ENCODE peak calls at places on chromosomes 3 and 15, in four cellular contexts. One of them, this sample, is unnamed.

GRCh38 chr3:127717357-127718243 is 44.8 kb downstream of the ABTB1 start:
- DNase-seq in PC-9: no peak
- DNase-seq in prostate gland: no peak
- DNase-seq in breast epithelium: no peak
- DNase-seq in this sample: no peak

GRCh38 chr3:99768808-99769501 is 48.7 kb upstream of the CMSS1 start:
- DNase-seq in prostate gland: no peak
- DNase-seq in breast epithelium: no peak
- DNase-seq in PC-9: no peak
- DNase-seq in this sample: no peak

GRCh38 chr3:138072816-138073215 is 42.6 kb downstream of the DZIP1L start:
- DNase-seq in breast epithelium: no peak
- DNase-seq in prostate gland: no peak
- DNase-seq in PC-9: no peak
- DNase-seq in this sample: no peak

GRCh38 chr3:66812126-66812525 is 186.0 kb upstream of the KBTBD8 start:
- DNase-seq in prostate gland: no peak
- DNase-seq in breast epithelium: no peak
- DNase-seq in PC-9: no peak
- DNase-seq in this sample: peak

GRCh38 chr3:167714871-167715270 is 19.8 kb downstream of the PDCD10 start:
- DNase-seq in prostate gland: no peak
- DNase-seq in breast epithelium: no peak
- DNase-seq in PC-9: no peak
- DNase-seq in this sample: no peak

GRCh38 chr15:34927726-34928125 is 41.8 kb downstream of the AQR start:
- DNase-seq in PC-9: peak
- DNase-seq in prostate gland: no peak
- DNase-seq in breast epithelium: no peak
- DNase-seq in this sample: no peak

GRCh38 chr3:127676456-127676855 is 3.7 kb downstream of the ABTB1 start:
- DNase-seq in PC-9: no peak
- DNase-seq in prostate gland: no peak
- DNase-seq in breast epithelium: peak
- DNase-seq in this sample: no peak

GRCh38 chr3:43095370-43095769 is 10.5 kb downstream of the POMGNT2 start:
- DNase-seq in prostate gland: no peak
- DNase-seq in breast epithelium: no peak
- DNase-seq in PC-9: no peak
- DNase-seq in this sample: no peak

GRCh38 chr15:84616235-84616634 is 15.4 kb downstream of the ZSCAN2 start:
- DNase-seq in PC-9: no peak
- DNase-seq in breast epithelium: no peak
- DNase-seq in prostate gland: no peak
- DNase-seq in this sample: no peak

GRCh38 chr3:102223139-102223538 is 211.7 kb upstream of the ZPLD1 start:
- DNase-seq in PC-9: no peak
- DNase-seq in breast epithelium: no peak
- DNase-seq in prostate gland: no peak
- DNase-seq in this sample: no peak

GRCh38 chr3:168088106-168088722 is 7.5 kb downstream of the GOLIM4 start:
- DNase-seq in prostate gland: no peak
- DNase-seq in PC-9: no peak
- DNase-seq in breast epithelium: no peak
- DNase-seq in this sample: no peak

GRCh38 chr3:25962255-25962654 is 172.4 kb downstream of the OXSM start:
- DNase-seq in prostate gland: peak
- DNase-seq in breast epithelium: no peak
- DNase-seq in PC-9: peak
- DNase-seq in this sample: no peak

GRCh38 chr3:77254967-77255831 is 215.3 kb downstream of the ROBO2 start:
- DNase-seq in breast epithelium: no peak
- DNase-seq in prostate gland: peak
- DNase-seq in PC-9: no peak
- DNase-seq in this sample: peak

GRCh38 chr15:86634146-86634545 is 554.5 kb downstream of the AGBL1 start:
- DNase-seq in prostate gland: no peak
- DNase-seq in PC-9: no peak
- DNase-seq in breast epithelium: no peak
- DNase-seq in this sample: no peak

GRCh38 chr15:28880680-28881079 is 5.1 kb upstream of the APBA2 start:
- DNase-seq in breast epithelium: no peak
- DNase-seq in PC-9: no peak
- DNase-seq in prostate gland: no peak
- DNase-seq in this sample: no peak

GRCh38 chr3:58414538-58415197 is 19.0 kb downstream of the PDHB start:
- DNase-seq in prostate gland: peak
- DNase-seq in PC-9: peak
- DNase-seq in breast epithelium: no peak
- DNase-seq in this sample: peak

GRCh38 chr3:29822051-29822450 is 541.2 kb downstream of the RBMS3 start:
- DNase-seq in PC-9: no peak
- DNase-seq in breast epithelium: no peak
- DNase-seq in prostate gland: no peak
- DNase-seq in this sample: peak

GRCh38 chr15:70792171-70792573 is 28.8 kb upstream of the UACA start:
- DNase-seq in prostate gland: no peak
- DNase-seq in breast epithelium: no peak
- DNase-seq in PC-9: peak
- DNase-seq in this sample: no peak

GRCh38 chr3:129058441-129059194 is 2.0 kb upstream of the GP9 start:
- DNase-seq in PC-9: no peak
- DNase-seq in breast epithelium: no peak
- DNase-seq in prostate gland: peak
- DNase-seq in this sample: no peak

GRCh38 chr3:108588616-108589015 is 622 bp downstream of the CIP2A start:
- DNase-seq in prostate gland: no peak
- DNase-seq in PC-9: no peak
- DNase-seq in breast epithelium: no peak
- DNase-seq in this sample: no peak

GRCh38 chr15:89358755-89359439 is 24.3 kb upstream of the POLG start:
- DNase-seq in breast epithelium: peak
- DNase-seq in prostate gland: peak
- DNase-seq in PC-9: peak
- DNase-seq in this sample: no peak

GRCh38 chr3:28853830-28854229 is 427.0 kb upstream of the RBMS3 start:
- DNase-seq in breast epithelium: no peak
- DNase-seq in prostate gland: no peak
- DNase-seq in PC-9: no peak
- DNase-seq in this sample: no peak

GRCh38 chr3:126305427-126305826 is 51.8 kb downstream of the KLF15 start:
- DNase-seq in breast epithelium: no peak
- DNase-seq in PC-9: no peak
- DNase-seq in prostate gland: no peak
- DNase-seq in this sample: no peak

GRCh38 chr15:25805006-25805405 is 58.1 kb downstream of the ATP10A start:
- DNase-seq in prostate gland: no peak
- DNase-seq in PC-9: no peak
- DNase-seq in breast epithelium: no peak
- DNase-seq in this sample: no peak

GRCh38 chr3:172038823-172039222 is 555 bp upstream of the FNDC3B start:
- DNase-seq in PC-9: no peak
- DNase-seq in prostate gland: no peak
- DNase-seq in breast epithelium: no peak
- DNase-seq in this sample: no peak

GRCh38 chr3:8607285-8608040 is 37.1 kb downstream of the SSUH2 start:
- DNase-seq in prostate gland: peak
- DNase-seq in breast epithelium: no peak
- DNase-seq in PC-9: peak
- DNase-seq in this sample: peak

GRCh38 chr15:36802861-36803531 is 223.6 kb downstream of the CDIN1 start:
- DNase-seq in prostate gland: no peak
- DNase-seq in breast epithelium: no peak
- DNase-seq in PC-9: no peak
- DNase-seq in this sample: no peak

GRCh38 chr3:13214847-13215472 is 141.7 kb upstream of the IQSEC1 start:
- DNase-seq in breast epithelium: no peak
- DNase-seq in PC-9: no peak
- DNase-seq in prostate gland: no peak
- DNase-seq in this sample: no peak

GRCh38 chr3:156751461-156752025 is 74.6 kb upstream of the LEKR1 start:
- DNase-seq in PC-9: no peak
- DNase-seq in prostate gland: peak
- DNase-seq in breast epithelium: no peak
- DNase-seq in this sample: peak

GRCh38 chr3:13614607-13615006 is 65.7 kb downstream of the FBLN2 start:
- DNase-seq in prostate gland: no peak
- DNase-seq in PC-9: no peak
- DNase-seq in breast epithelium: no peak
- DNase-seq in this sample: no peak

GRCh38 chr3:127105587-127105986 is 87.3 kb upstream of the PRR23E start:
- DNase-seq in breast epithelium: peak
- DNase-seq in prostate gland: no peak
- DNase-seq in PC-9: no peak
- DNase-seq in this sample: no peak

GRCh38 chr3:133857767-133858166 is 37.9 kb downstream of the RAB6B start:
- DNase-seq in PC-9: no peak
- DNase-seq in prostate gland: no peak
- DNase-seq in breast epithelium: no peak
- DNase-seq in this sample: no peak

GRCh38 chr15:45943255-45943654 is 308.4 kb downstream of the SQOR start:
- DNase-seq in breast epithelium: no peak
- DNase-seq in prostate gland: no peak
- DNase-seq in PC-9: no peak
- DNase-seq in this sample: no peak

GRCh38 chr15:73991260-73991659 is 835 bp downstream of the STOML1 start:
- DNase-seq in breast epithelium: no peak
- DNase-seq in PC-9: no peak
- DNase-seq in prostate gland: no peak
- DNase-seq in this sample: no peak

GRCh38 chr15:99406120-99406519 is 154.8 kb downstream of the LRRC28 start:
- DNase-seq in breast epithelium: no peak
- DNase-seq in PC-9: no peak
- DNase-seq in prostate gland: no peak
- DNase-seq in this sample: no peak

GRCh38 chr3:108103040-108103751 is 12.4 kb upstream of the CD47 start:
- DNase-seq in breast epithelium: no peak
- DNase-seq in prostate gland: no peak
- DNase-seq in PC-9: no peak
- DNase-seq in this sample: no peak

GRCh38 chr3:168266335-168266734 is 170.6 kb upstream of the GOLIM4 start:
- DNase-seq in breast epithelium: no peak
- DNase-seq in prostate gland: no peak
- DNase-seq in PC-9: no peak
- DNase-seq in this sample: no peak

GRCh38 chr3:188700918-188701317 is 470.9 kb upstream of the TPRG1 start:
- DNase-seq in PC-9: no peak
- DNase-seq in prostate gland: no peak
- DNase-seq in breast epithelium: no peak
- DNase-seq in this sample: no peak

DNA sequence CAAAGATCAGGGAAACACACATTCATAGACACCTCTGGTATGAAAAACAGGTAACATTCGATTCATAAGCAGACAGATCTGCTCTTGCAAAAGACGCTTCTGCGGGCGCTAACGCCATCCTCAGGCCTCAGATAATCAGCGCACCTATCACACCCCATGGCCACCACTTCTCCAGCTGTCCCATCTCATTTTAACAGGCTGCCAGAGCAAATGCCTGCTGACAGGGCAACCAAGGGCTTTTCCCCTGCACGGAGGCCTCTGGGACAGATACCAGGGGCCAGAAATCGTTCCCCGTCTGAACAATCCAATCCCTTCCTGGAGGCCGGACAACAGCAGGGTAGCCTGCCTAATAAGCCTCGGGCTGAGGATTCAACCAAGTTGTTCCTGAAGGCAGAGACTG is 15.2 kb downstream of the ABCC5 start:
- DNase-seq in PC-9: no peak
- DNase-seq in breast epithelium: no peak
- DNase-seq in prostate gland: no peak
- DNase-seq in this sample: no peak
- TF ChIP-seq CTCF in PC-9: no peak
- TF ChIP-seq CTCF in breast epithelium: no peak
- TF ChIP-seq CTCF in prostate gland: no peak
- TF ChIP-seq CTCF in this sample: no peak

GRCh38 chr3:45145223-45145622 is 955 bp downstream of the CDCP1 start:
- DNase-seq in prostate gland: peak
- DNase-seq in breast epithelium: no peak
- DNase-seq in PC-9: no peak
- DNase-seq in this sample: no peak
- H3K4me3 ChIP-seq in prostate gland: peak
- H3K4me3 ChIP-seq in breast epithelium: peak
- H3K4me3 ChIP-seq in PC-9: peak
- H3K4me3 ChIP-seq in this sample: peak

GRCh38 chr3:120198305-120198878 is 86.6 kb downstream of the GPR156 start:
- DNase-seq in breast epithelium: no peak
- DNase-seq in prostate gland: no peak
- DNase-seq in PC-9: no peak
- DNase-seq in this sample: no peak
- TF ChIP-seq CTCF in breast epithelium: peak
- TF ChIP-seq CTCF in prostate gland: no peak
- TF ChIP-seq CTCF in PC-9: peak
- TF ChIP-seq CTCF in this sample: no peak

GRCh38 chr15:90489514-90489913 is 40.2 kb upstream of the CRTC3 start:
- DNase-seq in prostate gland: no peak
- DNase-seq in breast epithelium: no peak
- DNase-seq in PC-9: no peak
- DNase-seq in this sample: no peak

GRCh38 chr15:90487186-90487585 is 42.5 kb upstream of the CRTC3 start:
- DNase-seq in prostate gland: no peak
- DNase-seq in breast epithelium: no peak
- DNase-seq in PC-9: no peak
- DNase-seq in this sample: no peak

GRCh38 chr15:90493647-90494046 is 36.1 kb upstream of the CRTC3 start:
- DNase-seq in breast epithelium: no peak
- DNase-seq in PC-9: no peak
- DNase-seq in prostate gland: no peak
- DNase-seq in this sample: no peak

GRCh38 chr15:90495067-90495466 is 34.7 kb upstream of the CRTC3 start:
- DNase-seq in breast epithelium: no peak
- DNase-seq in prostate gland: no peak
- DNase-seq in PC-9: no peak
- DNase-seq in this sample: no peak

GRCh38 chr15:90489944-90490343 is 39.8 kb upstream of the CRTC3 start:
- DNase-seq in breast epithelium: no peak
- DNase-seq in prostate gland: peak
- DNase-seq in PC-9: no peak
- DNase-seq in this sample: no peak
- H3K4me3 ChIP-seq in breast epithelium: no peak
- H3K4me3 ChIP-seq in prostate gland: no peak
- H3K4me3 ChIP-seq in PC-9: no peak
- H3K4me3 ChIP-seq in this sample: no peak